ENCODE peak calls at places on chromosomes 12 and 14, in four cellular contexts. Z is HCT116, K is HepG2, R is K562. B is an unnamed sample.

GRCh38 chr14:68955164-68955921 is 23.8 kb downstream of the ACTN1 start:
- DNase-seq in Z (no peak), K (peak; percentile 93), R (no peak), B (no peak)

GRCh38 chr12:62832528-62832927 is 102.4 kb downstream of the PPM1H start:
- DNase-seq in Z (no peak), K (no peak), R (no peak), B (no peak)

GRCh38 chr14:31244626-31245025 is 37.0 kb upstream of the HECTD1 start:
- DNase-seq in R (no peak), K (no peak), Z (no peak), B (no peak)

GRCh38 chr12:17108877-17109520 is 503.0 kb upstream of the LMO3 start:
- DNase-seq in Z (no peak), K (no peak), R (no peak), B (no peak)

GRCh38 chr12:111410229-111411186 is 4.8 kb downstream of the SH2B3 start:
- DNase-seq in Z (no peak), R (peak; percentile 42), K (no peak), B (peak; percentile 76)

GRCh38 chr14:93326196-93326595 is 6.6 kb downstream of the BTBD7 start:
- DNase-seq in Z (no peak), R (no peak), K (no peak), B (no peak)

GRCh38 chr12:65984227-65984479 is 146.4 kb downstream of the LLPH start:
- DNase-seq in R (no peak), Z (no peak), K (no peak), B (no peak)

GRCh38 chr12:116215021-116215420 is 62.5 kb downstream of the MED13L start:
- DNase-seq in K (no peak), Z (no peak), R (no peak), B (no peak)

GRCh38 chr14:55699131-55700057 is 119.4 kb downstream of the KTN1 start:
- DNase-seq in R (no peak), K (peak; percentile 6), Z (no peak), B (no peak)

GRCh38 chr12:83666690-83667089 is 980.0 kb downstream of the TMTC2 start:
- DNase-seq in Z (no peak), R (no peak), K (no peak), B (no peak)

GRCh38 chr12:122571821-122572220 is 44.8 kb downstream of the KNTC1 start:
- DNase-seq in Z (no peak), K (no peak), R (no peak), B (no peak)

GRCh38 chr12:94262228-94263010 is 114.0 kb downstream of the PLXNC1 start:
- DNase-seq in R (peak; percentile 63), K (no peak), Z (peak; percentile 12), B (peak; percentile 79)

GRCh38 chr12:12350868-12351463 is 924 bp upstream of the MANSC1 start:
- DNase-seq in Z (no peak), R (peak; percentile 14), K (peak; percentile 97), B (no peak)

GRCh38 chr12:73935817-73936216 is 601.8 kb upstream of the ATXN7L3B start:
- DNase-seq in R (no peak), Z (peak; percentile 24), K (no peak), B (no peak)

GRCh38 chr12:1799068-1799881 is 21.1 kb upstream of the LRTM2 start:
- DNase-seq in Z (no peak), K (no peak), R (no peak), B (peak; percentile 11)

GRCh38 chr12:52260351-52261210 is 13.9 kb upstream of the KRT86 start:
- DNase-seq in K (no peak), Z (no peak), R (no peak), B (no peak)

GRCh38 chr12:31324845-31325523 is 966 bp downstream of the SINHCAF start:
- DNase-seq in K (no peak), R (peak; percentile 66), Z (no peak), B (peak; percentile 60)

GRCh38 chr12:53791735-53792326 is 40.1 kb upstream of the CISTR start:
- DNase-seq in K (no peak), Z (peak; percentile 38), R (peak; percentile 49), B (no peak)

GRCh38 chr14:99026471-99026870 is 245.5 kb downstream of the BCL11B start:
- DNase-seq in R (no peak), K (no peak), Z (peak; percentile 94), B (no peak)

GRCh38 chr12:12704593-12705230 is 8.7 kb upstream of the GPR19 start:
- DNase-seq in K (peak; percentile 92), Z (peak; percentile 84), R (peak; percentile 84), B (peak; percentile 78)

GRCh38 chr14:36976571-36977023 is 195.8 kb downstream of the SLC25A21 start:
- DNase-seq in Z (no peak), K (peak; percentile 45), R (peak; percentile 92), B (no peak)

DNA sequence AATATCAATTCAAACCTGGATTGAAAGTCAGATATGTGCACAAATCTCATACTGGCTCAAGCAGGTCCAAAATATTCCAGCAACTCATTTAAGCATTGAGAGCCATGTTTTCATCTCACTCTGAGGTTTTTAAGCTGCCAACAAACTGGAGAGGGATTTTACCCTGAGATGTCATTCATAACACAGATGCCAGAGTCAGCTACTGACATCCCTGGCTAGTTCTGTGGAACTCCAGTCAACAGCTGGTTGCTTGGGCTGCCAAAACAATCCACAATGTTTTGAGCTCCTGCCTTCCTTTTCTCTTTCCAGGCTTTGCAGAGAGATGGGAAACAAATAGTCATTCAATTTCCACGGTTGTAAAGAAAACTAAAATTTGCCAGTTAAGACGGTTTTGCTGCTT is 621.2 kb upstream of the FBXO33 start:
- DNase-seq in K (no peak), Z (no peak), R (no peak), B (no peak)
- H3K4me2 ChIP-seq in K (no peak overlapping the region), Z (no peak overlapping the region), R (no peak overlapping the region), B (no peak overlapping the region)

GRCh38 chr12:106978035-106978800 is 8.7 kb downstream of the MTERF2 start:
- DNase-seq in R (peak; percentile 83), K (peak; percentile 31), Z (no peak), B (peak; percentile 38)

GRCh38 chr12:106984588-106985137 is 2.3 kb downstream of the MTERF2 start:
- DNase-seq in Z (no peak), R (peak; percentile 87), K (no peak), B (no peak)

GRCh38 chr12:106982229-106982628 is 4.7 kb downstream of the MTERF2 start:
- DNase-seq in K (no peak), Z (no peak), R (no peak), B (no peak)

GRCh38 chr12:106980944-106981343 is 6.0 kb downstream of the MTERF2 start:
- DNase-seq in Z (no peak), R (no peak), K (no peak), B (no peak)

DNA sequence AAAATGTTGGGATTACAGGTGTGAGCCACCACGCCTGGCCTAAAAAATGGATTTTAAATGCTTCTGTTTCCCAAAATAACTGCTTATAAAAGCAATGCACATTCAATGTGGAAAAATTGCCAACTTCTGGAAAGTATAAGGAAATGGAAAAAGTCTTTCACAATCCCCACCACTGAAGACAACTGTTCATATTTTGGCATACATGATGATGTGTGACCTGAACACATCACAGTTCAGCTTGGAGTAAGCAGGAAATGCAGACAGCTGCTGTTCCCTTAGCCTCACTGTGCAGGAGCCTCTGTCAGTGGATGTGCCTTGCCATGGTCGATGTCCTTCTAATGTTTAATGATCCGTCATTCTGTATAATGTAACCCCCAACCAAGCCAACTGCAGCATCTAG is 5.2 kb downstream of the MTERF2 start:
- DNase-seq in R (no peak), Z (no peak), K (no peak), B (no peak)
- TF ChIP-seq ELF1 in R (no peak), Z (no peak), K (no peak), B (no peak)

GRCh38 chr12:4154672-4155225 is 118.8 kb upstream of the CCND2 start:
- DNase-seq in R (no peak), K (no peak), Z (no peak), B (no peak)

GRCh38 chr12:4153343-4153892 is 120.1 kb upstream of the CCND2 start:
- DNase-seq in Z (no peak), R (peak; percentile 95), K (no peak), B (no peak)

GRCh38 chr12:4151362-4152121 is 122.0 kb upstream of the CCND2 start:
- DNase-seq in R (no peak), K (no peak), Z (no peak), B (no peak)

GRCh38 chr12:4148418-4149056 is 125.0 kb upstream of the CCND2 start:
- DNase-seq in Z (no peak), K (no peak), R (no peak), B (no peak)

DNA sequence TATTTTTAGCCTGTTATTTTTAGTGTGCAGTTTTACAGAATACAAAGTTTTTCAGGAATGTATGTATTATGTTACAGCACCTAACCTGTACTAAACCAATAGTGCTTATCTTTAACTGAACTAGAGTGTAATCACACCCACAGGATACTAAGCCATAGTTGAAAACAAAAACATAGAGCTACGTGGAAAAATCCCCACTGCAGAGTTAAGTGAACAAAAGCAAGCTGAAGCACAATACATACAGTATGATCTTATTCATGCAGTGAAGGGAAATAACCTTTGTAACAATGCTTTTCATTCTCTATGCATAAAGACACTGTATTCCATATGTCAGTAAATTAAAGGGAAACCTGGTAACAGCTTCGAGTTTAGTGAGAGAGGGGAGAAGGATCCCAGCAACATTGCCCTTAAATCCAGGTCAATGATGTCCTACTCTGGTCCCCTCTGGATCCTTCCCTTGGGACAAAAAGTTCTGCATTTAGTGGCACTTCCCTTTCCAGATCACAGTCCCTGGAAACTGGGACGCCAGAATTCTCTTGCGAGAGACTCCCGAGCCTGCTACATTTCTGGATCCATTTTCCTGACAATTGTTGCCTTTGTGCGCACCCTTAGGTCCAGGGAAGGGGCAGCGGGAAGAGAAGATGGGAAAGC is 121.3 kb upstream of the CCND2 start:
- DNase-seq in Z (no peak), K (no peak), R (no peak), B (no peak)
- H3K4me2 ChIP-seq in Z (no peak overlapping the region), K (no peak overlapping the region), R (peak overlapping the region; percentile 43), B (no peak overlapping the region)

DNA sequence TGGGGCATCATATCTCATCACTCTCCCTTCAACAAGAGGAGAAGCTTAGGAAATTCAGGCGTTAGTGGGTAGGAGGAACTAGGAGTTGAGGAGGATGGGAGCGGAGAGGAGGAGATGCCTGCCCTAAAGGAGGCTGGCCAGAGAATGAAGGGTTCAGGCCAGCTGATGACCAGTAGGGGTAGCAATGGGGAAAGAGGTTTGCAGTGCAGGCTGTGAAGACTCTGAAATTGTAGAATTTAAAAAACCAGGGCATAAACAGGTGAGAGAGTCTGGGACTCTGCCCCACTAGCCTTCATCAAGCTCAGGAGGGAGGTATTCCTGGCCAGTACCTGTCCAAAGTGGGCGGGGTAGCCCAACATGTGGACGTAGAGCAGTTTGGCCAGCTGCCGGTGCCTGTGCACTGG is 807 bp downstream of the AP1G2 start:
- DNase-seq in K (no peak), Z (no peak), R (no peak), B (peak; percentile 48)
- TF ChIP-seq ELF1 in K (no peak), Z (no peak), R (no peak), B (peak; percentile 7)

GRCh38 chr12:90679674-90680073 is 275.3 kb downstream of the CCER1 start:
- DNase-seq in R (no peak), Z (no peak), K (no peak), B (no peak)

GRCh38 chr12:90677055-90677454 is 277.9 kb downstream of the CCER1 start:
- DNase-seq in K (no peak), Z (no peak), R (no peak), B (no peak)

GRCh38 chr12:90677552-90677951 is 277.4 kb downstream of the CCER1 start:
- DNase-seq in Z (no peak), R (no peak), K (no peak), B (no peak)

GRCh38 chr12:90683871-90684270 is 271.1 kb downstream of the CCER1 start:
- DNase-seq in K (no peak), Z (no peak), R (no peak), B (no peak)

GRCh38 chr12:90682398-90682797 is 272.6 kb downstream of the CCER1 start:
- DNase-seq in K (no peak), R (no peak), Z (no peak), B (no peak)
- H3K4me2 ChIP-seq in K (no peak overlapping the region), R (no peak overlapping the region), Z (no peak overlapping the region), B (peak overlapping the region; percentile 3)

GRCh38 chr12:108789546-108789945 is 58.2 kb upstream of the CORO1C start:
- DNase-seq in Z (no peak), K (no peak), R (no peak), B (no peak)
- TF ChIP-seq ELF1 in Z (no peak), K (no peak), R (no peak), B (no peak)